ENCODE peak calls at places on chromosomes 1 and 21, in six cellular contexts. D is IMR-90, A is esophagus squamous epithelium, E is A549, Z is upper lobe of left lung, K is ovary. H is an unnamed sample.

GRCh38 chr1:6819641-6820040 is 34.4 kb downstream of the CAMTA1 start:
- DNase-seq in D (peak), A (no peak), E (no peak), Z (no peak), K (no peak), H (no peak)

GRCh38 chr1:40625076-40625475 is 40.4 kb downstream of the RIMS3 start:
- DNase-seq in D (no peak), A (no peak), E (peak), Z (no peak), K (no peak), H (no peak)

GRCh38 chr1:224430511-224431113 is 4.0 kb downstream of the WDR26 start:
- DNase-seq in D (peak), A (no peak), E (peak), Z (no peak), K (no peak), H (peak)

GRCh38 chr1:206025283-206025820 is 1.7 kb upstream of the CTSE start:
- DNase-seq in D (no peak), A (no peak), E (no peak), Z (no peak), K (no peak), H (no peak)

GRCh38 chr1:21323091-21323490 is 32.8 kb upstream of the ECE1 start:
- DNase-seq in D (no peak), A (no peak), E (no peak), Z (no peak), K (peak), H (no peak)

GRCh38 chr1:9842073-9842711 is 18.4 kb upstream of the CLSTN1 start:
- DNase-seq in D (peak), A (no peak), E (no peak), Z (no peak), K (no peak), H (no peak)

GRCh38 chr1:237814319-237814924 is 76.3 kb downstream of the ZP4 start:
- DNase-seq in D (peak), A (no peak), E (peak), Z (no peak), K (no peak), H (no peak)

GRCh38 chr1:226422478-226422877 is 14.6 kb upstream of the PARP1 start:
- DNase-seq in D (no peak), A (no peak), E (no peak), Z (no peak), K (no peak), H (no peak)

GRCh38 chr1:203669739-203670138 is 43.1 kb downstream of the ATP2B4 start:
- DNase-seq in D (peak), A (no peak), E (peak), Z (no peak), K (no peak), H (peak)

GRCh38 chr1:5973771-5974170 is 18.5 kb downstream of the NPHP4 start:
- DNase-seq in D (no peak), A (no peak), E (no peak), Z (no peak), K (no peak), H (no peak)

GRCh38 chr21:42722808-42723470 is 69.5 kb downstream of the PDE9A start:
- DNase-seq in D (no peak), A (no peak), E (no peak), Z (no peak), K (no peak), H (no peak)

GRCh38 chr1:205271277-205271676 is 43.5 kb downstream of the TMCC2 start:
- DNase-seq in D (peak), A (no peak), E (no peak), Z (no peak), K (peak), H (no peak)

GRCh38 chr1:155127672-155128468 is at the start of gene EFNA1:
- DNase-seq in D (no peak), A (no peak), E (peak), Z (peak), K (peak), H (peak)

GRCh38 chr1:16409536-16410152 is 27.6 kb downstream of the SPATA21 start:
- DNase-seq in D (no peak), A (no peak), E (no peak), Z (peak), K (no peak), H (no peak)

GRCh38 chr21:45590246-45590725 is 48.0 kb upstream of the SLC19A1 start:
- DNase-seq in D (peak), A (no peak), E (peak), Z (peak), K (peak), H (no peak)

GRCh38 chr21:37459575-37459974 is 93.0 kb downstream of the DYRK1A start:
- DNase-seq in D (peak), A (no peak), E (no peak), Z (no peak), K (no peak), H (peak)

GRCh38 chr1:72845342-72845741 is 563.0 kb upstream of the NEGR1 start:
- DNase-seq in D (no peak), A (no peak), E (peak), Z (no peak), K (no peak), H (no peak)

GRCh38 chr21:22554690-22555316 is 1556.6 kb downstream of the NCAM2 start:
- DNase-seq in D (no peak), A (no peak), E (no peak), Z (no peak), K (no peak), H (no peak)

GRCh38 chr1:35220976-35221375 is 28.0 kb upstream of the SFPQ start:
- DNase-seq in D (no peak), A (no peak), E (peak), Z (no peak), K (no peak), H (peak)

GRCh38 chr1:227270554-227270953 is 47.7 kb downstream of the CDC42BPA start:
- DNase-seq in D (no peak), A (no peak), E (no peak), Z (no peak), K (no peak), H (no peak)

GRCh38 chr1:154155282-154155681 is 409 bp upstream of the NUP210L start:
- DNase-seq in D (peak), A (no peak), E (no peak), Z (no peak), K (peak), H (no peak)

GRCh38 chr1:25651036-25651640 is 34.5 kb downstream of the MAN1C1 start:
- DNase-seq in D (no peak), A (no peak), E (no peak), Z (no peak), K (no peak), H (no peak)

GRCh38 chr1:22673486-22674409 is 20.7 kb downstream of the C1QB start:
- DNase-seq in D (peak), A (no peak), E (peak), Z (peak), K (peak), H (peak)

GRCh38 chr1:152486400-152487006 is 24.1 kb upstream of the LCE5A start:
- DNase-seq in D (no peak), A (no peak), E (peak), Z (no peak), K (no peak), H (no peak)

DNA sequence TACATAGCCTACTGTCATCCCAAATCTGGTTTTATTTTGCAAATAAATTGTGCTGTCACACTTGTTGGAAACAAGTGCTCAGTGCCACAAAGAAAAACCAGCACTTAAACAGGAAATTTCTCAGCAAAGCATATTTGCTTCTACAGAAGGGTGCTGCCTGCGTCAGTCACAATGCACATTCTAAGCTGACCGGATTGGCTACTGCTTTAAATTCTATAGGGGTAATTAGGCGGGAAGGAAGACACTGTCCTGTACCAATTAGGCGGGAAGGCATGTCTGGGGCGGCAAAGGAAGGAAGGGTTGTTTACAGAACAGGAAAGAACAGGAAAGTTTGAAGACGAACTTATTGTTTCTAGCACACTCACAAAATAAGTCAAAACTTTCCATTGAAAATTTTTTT is 2.8 kb downstream of the IFI16 start:
- DNase-seq in D (peak), A (no peak), E (no peak), Z (no peak), K (no peak), H (no peak)
- TF ChIP-seq POLR2A in D (no peak), A (peak), E (no peak), Z (peak), K (no peak), H (no peak)

GRCh38 chr21:28489197-28489596 is 503.5 kb downstream of the LTN1 start:
- DNase-seq in D (no peak), A (no peak), E (no peak), Z (no peak), K (no peak), H (no peak)

GRCh38 chr21:28492127-28492526 is 500.6 kb downstream of the LTN1 start:
- DNase-seq in D (no peak), A (no peak), E (no peak), Z (no peak), K (no peak), H (no peak)

GRCh38 chr21:28485301-28486022 is 507.2 kb downstream of the LTN1 start:
- DNase-seq in D (peak), A (no peak), E (no peak), Z (no peak), K (no peak), H (no peak)

GRCh38 chr21:28482657-28483056 is 510.0 kb downstream of the LTN1 start:
- DNase-seq in D (no peak), A (no peak), E (no peak), Z (no peak), K (no peak), H (no peak)

GRCh38 chr21:28487455-28488070 is 505.1 kb downstream of the LTN1 start:
- DNase-seq in D (no peak), A (no peak), E (no peak), Z (no peak), K (no peak), H (no peak)
- TF ChIP-seq POLR2A in D (no peak), A (no peak), E (no peak), Z (no peak), K (no peak), H (no peak)

GRCh38 chr1:76033800-76034475 is 40.6 kb upstream of the ST6GALNAC3 start:
- DNase-seq in D (no peak), A (no peak), E (no peak), Z (no peak), K (no peak), H (no peak)
- TF ChIP-seq POLR2A in D (no peak), A (no peak), E (no peak), Z (no peak), K (no peak), H (no peak)

DNA sequence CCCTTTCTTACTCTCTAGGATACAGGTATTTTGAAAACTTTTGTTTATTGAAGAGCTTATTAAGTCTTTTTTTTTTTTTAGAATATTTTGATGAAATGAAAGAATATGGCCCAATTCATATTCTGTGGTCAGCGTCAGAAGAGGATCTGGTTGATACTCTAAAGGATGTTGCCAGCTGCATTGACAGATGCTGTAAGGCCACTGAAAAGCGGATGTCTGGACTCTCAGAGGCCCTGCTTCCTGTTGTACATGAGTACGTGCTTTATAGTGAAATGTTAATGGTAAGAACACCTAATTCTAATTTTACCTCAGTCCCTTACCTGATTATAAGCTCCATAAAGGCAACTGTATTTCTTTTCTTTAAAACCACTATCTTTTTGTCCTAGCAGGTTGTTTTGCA is 37.1 kb downstream of the SNX7 start:
- DNase-seq in D (no peak), A (no peak), E (no peak), Z (no peak), K (no peak), H (no peak)
- TF ChIP-seq POLR2A in D (no peak), A (no peak), E (no peak), Z (no peak), K (no peak), H (no peak)

DNA sequence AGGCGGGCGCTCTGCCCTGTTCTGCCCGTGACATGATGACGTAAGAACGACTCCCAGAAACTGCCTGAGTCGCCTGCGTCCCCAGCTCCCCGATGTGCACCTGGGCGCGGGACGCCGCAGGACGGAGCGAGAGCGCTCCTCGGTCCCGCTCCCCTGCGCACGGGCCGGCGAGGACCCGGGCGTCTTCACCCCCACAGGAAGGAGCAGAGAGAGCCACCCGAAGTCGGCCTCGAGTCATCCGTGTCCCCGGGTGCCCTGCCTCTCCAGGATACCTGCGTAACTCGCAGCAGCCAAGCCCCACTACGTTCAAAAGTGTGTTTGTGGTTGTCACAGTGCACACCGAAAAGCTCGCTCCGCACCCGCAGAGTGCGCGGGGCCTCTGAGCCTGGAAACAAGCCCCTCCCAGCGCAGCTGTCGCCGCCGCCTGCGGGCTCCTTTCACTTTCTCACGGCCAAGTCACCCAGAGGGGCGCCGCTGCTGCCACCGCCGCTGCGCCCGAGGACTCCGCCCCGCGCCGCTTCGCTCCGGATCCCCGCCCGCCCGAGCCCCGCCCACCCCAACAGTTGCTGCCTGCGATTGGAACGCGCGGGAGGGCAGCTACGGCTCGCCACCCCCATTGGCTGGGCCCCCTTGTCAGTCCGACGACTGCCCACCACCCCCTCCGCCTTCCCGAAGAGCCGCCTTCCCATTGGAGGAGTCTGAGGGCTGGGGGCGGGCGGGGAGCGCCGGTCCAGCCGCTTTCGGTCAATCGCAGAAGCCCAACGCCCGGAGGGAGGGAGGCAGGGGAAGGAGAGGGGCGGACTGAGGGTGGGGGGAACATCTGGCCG is 3.1 kb upstream of the ZBTB18 start:
- DNase-seq in D (peak), A (peak), E (peak), Z (peak), K (peak), H (peak)
- TF ChIP-seq POLR2A in D (peak), A (peak), E (peak), Z (peak), K (peak), H (peak)

H was measured in H54.